ENCODE peak calls at places on chromosomes 2 and 18, in five cellular contexts. J, B, V, M and T are unnamed samples.

GRCh38 chr2:8753609-8754008 is 71.8 kb downstream of the ID2 start:
- DNase-seq in B (no peak), M (no peak), V (no peak), J (no peak), T (no peak)

GRCh38 chr2:111632661-111633060 is 251.3 kb downstream of the ANAPC1 start:
- DNase-seq in J (no peak), M (no peak), V (no peak), B (peak), T (no peak)

GRCh38 chr2:197846120-197846519 is 41.7 kb downstream of the PLCL1 start:
- DNase-seq in M (no peak), J (no peak), V (no peak), B (peak), T (no peak)

GRCh38 chr2:226048625-226049024 is 649.1 kb downstream of the NYAP2 start:
- DNase-seq in V (no peak), M (no peak), J (peak), B (peak), T (no peak)

GRCh38 chr2:237199577-237199976 is 113.9 kb downstream of the COPS8 start:
- DNase-seq in J (no peak), M (no peak), B (no peak), V (no peak), T (no peak)

GRCh38 chr2:152097291-152098032 is 1.4 kb downstream of the CACNB4 start:
- DNase-seq in J (peak), B (peak), V (no peak), M (no peak), T (peak)

GRCh38 chr18:70462078-70462439 is 173.2 kb downstream of the SOCS6 start:
- DNase-seq in B (no peak), M (no peak), J (no peak), V (no peak), T (no peak)

GRCh38 chr2:88199912-88200682 is 30.0 kb downstream of the THNSL2 start:
- DNase-seq in V (no peak), J (no peak), M (peak), B (no peak), T (no peak)

GRCh38 chr2:184677171-184677570 is 78.8 kb downstream of the ZNF804A start:
- DNase-seq in V (no peak), B (no peak), M (no peak), J (no peak), T (no peak)

GRCh38 chr18:58037163-58037562 is 6.9 kb upstream of the NEDD4L start:
- DNase-seq in V (no peak), B (no peak), J (no peak), M (no peak), T (no peak)

GRCh38 chr2:207423886-207424285 is 105.9 kb upstream of the CREB1 start:
- DNase-seq in B (peak), V (no peak), M (no peak), J (no peak), T (no peak)

GRCh38 chr2:26530696-26531095 is 52.8 kb upstream of the OTOF start:
- DNase-seq in J (no peak), M (no peak), V (peak), B (peak), T (no peak)

GRCh38 chr2:74577448-74577847 is 22.9 kb downstream of the DOK1 start:
- DNase-seq in M (no peak), V (no peak), J (no peak), B (peak), T (no peak)

GRCh38 chr18:76274470-76275289 is 220.4 kb downstream of the ZNF516 start:
- DNase-seq in V (no peak), M (peak), B (no peak), J (peak), T (no peak)

GRCh38 chr2:210224660-210225460 is at the start of gene ACADL:
- DNase-seq in M (peak), V (peak), B (no peak), J (peak), T (peak)

GRCh38 chr2:140586379-140586778 is 1544.4 kb downstream of the LRP1B start:
- DNase-seq in M (no peak), J (no peak), B (peak), V (no peak), T (no peak)

GRCh38 chr2:75003773-75004172 is 45.3 kb downstream of the POLE4 start:
- DNase-seq in J (no peak), B (peak), M (no peak), V (no peak), T (no peak)

GRCh38 chr2:14634885-14635871 is 2.7 kb downstream of the LRATD1 start:
- DNase-seq in M (peak), B (peak), V (peak), J (peak), T (peak)

GRCh38 chr2:128640847-128641360 is 322.2 kb upstream of the HS6ST1 start:
- DNase-seq in J (no peak), B (no peak), M (no peak), V (peak), T (no peak)

GRCh38 chr2:25256486-25256875 is 85.2 kb downstream of the DNMT3A start:
- DNase-seq in M (no peak), V (no peak), B (no peak), J (no peak), T (no peak)

GRCh38 chr2:67318966-67319590 is 78.1 kb upstream of the ETAA1 start:
- DNase-seq in M (no peak), V (no peak), J (no peak), B (peak), T (no peak)

GRCh38 chr18:54215069-54215468 is 9.4 kb downstream of the MBD2 start:
- DNase-seq in V (no peak), M (no peak), B (peak), J (no peak), T (peak)

DNA sequence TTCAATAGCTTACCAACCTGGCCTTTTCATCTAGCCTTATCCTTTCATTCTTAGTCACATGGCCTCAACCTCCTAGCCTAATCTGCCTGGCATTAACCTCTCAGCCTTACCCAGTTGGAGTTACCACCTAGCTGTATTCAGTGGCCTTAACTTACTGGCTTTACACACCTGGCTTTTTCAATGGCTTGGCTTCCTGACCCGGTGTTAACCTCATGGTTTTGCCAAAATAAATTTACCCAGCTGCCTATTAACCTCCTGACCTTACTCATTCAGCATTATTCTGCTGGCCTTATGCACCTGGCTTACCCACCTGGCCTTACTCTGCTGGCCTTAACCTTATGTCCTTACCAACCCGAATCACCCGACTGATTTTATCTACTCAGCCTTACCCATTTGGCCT is 135.5 kb upstream of the ZSWIM2 start:
- DNase-seq in M (no peak), B (no peak), J (no peak), V (no peak), T (no peak)
- H3K4me3 ChIP-seq in M (no peak), B (no peak), J (no peak), V (no peak), T (no peak)

GRCh38 chr2:117825437-117825836 is 10.9 kb downstream of the DDX18 start:
- DNase-seq in M (no peak), V (no peak), J (no peak), B (no peak), T (peak)
- H3K4me3 ChIP-seq in M (no peak), V (no peak), J (no peak), B (no peak), T (no peak)

DNA sequence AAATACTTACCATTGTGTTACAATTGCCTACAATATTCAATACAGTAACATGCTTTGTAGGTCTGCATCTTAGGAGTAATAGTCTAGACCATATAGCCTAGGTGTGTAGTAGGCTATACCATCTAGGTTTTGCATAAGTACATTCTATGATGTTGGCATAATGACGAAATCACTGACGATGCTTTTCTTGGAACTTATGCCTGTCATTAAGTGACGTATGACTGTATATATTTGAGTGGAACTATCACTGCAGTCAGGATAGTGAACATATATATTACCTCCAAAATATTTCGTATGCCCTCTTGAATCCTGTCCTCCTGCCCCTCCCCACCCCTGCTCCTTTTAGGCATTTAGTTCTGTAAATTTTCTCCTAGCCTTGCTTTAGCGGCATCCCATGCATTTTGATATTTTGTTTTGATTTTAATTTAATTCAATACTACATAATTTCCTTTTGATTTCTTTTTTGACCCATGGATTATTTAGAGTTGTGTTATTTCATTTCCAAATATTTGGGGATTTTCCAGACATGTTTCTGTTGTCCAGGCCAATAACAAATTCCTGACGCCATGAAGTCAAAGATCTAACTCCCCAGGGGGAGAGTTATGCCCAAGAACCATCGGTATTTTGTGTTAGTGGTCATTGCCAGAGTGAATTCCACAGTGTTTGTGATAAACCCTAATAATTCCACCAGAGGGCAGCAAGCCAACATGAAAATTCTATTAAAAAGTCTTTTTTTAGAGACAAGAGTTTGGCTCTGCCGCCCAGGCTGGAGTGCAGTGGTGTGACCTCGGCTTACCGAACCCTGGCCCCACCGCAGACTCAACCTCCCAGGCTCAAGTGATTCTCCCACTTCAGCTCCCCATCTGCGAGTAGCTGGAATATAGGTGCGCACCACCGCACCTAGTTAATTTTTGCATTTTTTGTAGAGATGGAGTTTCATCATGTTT is 24.2 kb upstream of the CASP8 start:
- DNase-seq in B (peak), J (peak), M (peak), V (peak), T (peak)
- H3K4me3 ChIP-seq in B (no peak), J (peak), M (no peak), V (no peak), T (no peak)

DNA sequence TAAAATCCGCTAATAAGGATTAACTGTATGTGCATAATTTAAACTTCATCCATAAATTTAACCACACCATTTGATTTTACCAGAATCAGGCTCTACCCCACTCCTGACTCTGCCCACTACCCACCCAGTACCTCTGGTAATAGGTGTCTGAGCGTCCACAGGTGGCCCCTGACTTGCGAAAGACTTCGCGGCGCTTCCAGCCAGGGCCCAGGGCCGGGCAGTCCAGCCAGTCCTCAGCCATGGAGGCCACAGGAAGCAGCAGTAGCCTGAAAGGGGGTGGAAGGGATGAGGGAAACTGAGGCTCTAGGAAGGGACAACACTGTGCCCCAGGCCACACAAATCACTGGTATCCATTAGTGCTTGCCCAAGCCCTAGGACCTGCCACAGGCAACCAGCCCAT is 1.6 kb downstream of the MBD1 start:
- DNase-seq in V (no peak), M (no peak), J (no peak), B (no peak), T (no peak)
- H3K4me3 ChIP-seq in V (no peak), M (no peak), J (peak), B (no peak), T (no peak)

GRCh38 chr2:173488861-173489260 is 134.2 kb downstream of the CDCA7 start:
- DNase-seq in V (no peak), M (no peak), J (no peak), B (no peak), T (no peak)
- H3K4me3 ChIP-seq in V (no peak), M (no peak), J (no peak), B (no peak), T (no peak)

GRCh38 chr2:159904127-159904564 is 106.1 kb upstream of the CD302 start:
- DNase-seq in B (no peak), J (peak), V (peak), M (no peak), T (peak)
- H3K4me3 ChIP-seq in B (no peak), J (peak), V (peak), M (peak), T (no peak)

DNA sequence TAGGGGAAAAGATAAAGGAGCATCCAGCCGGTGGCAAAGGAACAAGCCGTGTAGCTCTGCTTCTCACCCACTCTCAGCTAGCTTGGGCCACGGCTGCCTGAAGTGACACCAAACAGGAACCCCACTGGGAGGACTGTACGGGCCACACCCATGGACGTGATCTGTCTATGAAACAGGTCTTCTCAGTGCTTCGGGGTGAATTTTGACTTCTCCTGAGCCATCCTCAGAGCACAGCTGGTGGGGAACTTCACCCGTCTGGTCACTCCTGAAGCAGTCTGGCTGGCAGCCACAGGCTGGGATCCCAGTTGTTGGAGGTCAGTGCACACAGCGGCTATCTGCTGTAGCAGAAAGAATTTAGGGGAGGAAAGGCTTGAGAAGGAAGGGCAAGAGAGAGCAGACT is 223.8 kb downstream of the FAM210A start:
- DNase-seq in B (no peak), J (no peak), V (no peak), M (peak), T (no peak)
- H3K4me3 ChIP-seq in B (no peak), J (no peak), V (no peak), M (no peak), T (no peak)

GRCh38 chr2:168718622-168719021 is 83.8 kb upstream of the NOSTRIN start:
- DNase-seq in B (no peak), M (no peak), J (no peak), V (no peak), T (peak)

GRCh38 chr2:168716839-168717238 is 85.6 kb upstream of the NOSTRIN start:
- DNase-seq in M (no peak), J (no peak), V (no peak), B (no peak), T (no peak)

GRCh38 chr2:168713325-168713724 is 89.1 kb upstream of the NOSTRIN start:
- DNase-seq in J (no peak), B (no peak), M (no peak), V (no peak), T (peak)

GRCh38 chr2:168717790-168718502 is 84.5 kb upstream of the NOSTRIN start:
- DNase-seq in M (no peak), J (no peak), B (no peak), V (no peak), T (peak)

GRCh38 chr2:168715849-168716248 is 86.6 kb upstream of the NOSTRIN start:
- DNase-seq in J (no peak), M (no peak), B (no peak), V (no peak), T (no peak)
- H3K4me3 ChIP-seq in J (no peak), M (no peak), B (no peak), V (no peak), T (no peak)

DNA sequence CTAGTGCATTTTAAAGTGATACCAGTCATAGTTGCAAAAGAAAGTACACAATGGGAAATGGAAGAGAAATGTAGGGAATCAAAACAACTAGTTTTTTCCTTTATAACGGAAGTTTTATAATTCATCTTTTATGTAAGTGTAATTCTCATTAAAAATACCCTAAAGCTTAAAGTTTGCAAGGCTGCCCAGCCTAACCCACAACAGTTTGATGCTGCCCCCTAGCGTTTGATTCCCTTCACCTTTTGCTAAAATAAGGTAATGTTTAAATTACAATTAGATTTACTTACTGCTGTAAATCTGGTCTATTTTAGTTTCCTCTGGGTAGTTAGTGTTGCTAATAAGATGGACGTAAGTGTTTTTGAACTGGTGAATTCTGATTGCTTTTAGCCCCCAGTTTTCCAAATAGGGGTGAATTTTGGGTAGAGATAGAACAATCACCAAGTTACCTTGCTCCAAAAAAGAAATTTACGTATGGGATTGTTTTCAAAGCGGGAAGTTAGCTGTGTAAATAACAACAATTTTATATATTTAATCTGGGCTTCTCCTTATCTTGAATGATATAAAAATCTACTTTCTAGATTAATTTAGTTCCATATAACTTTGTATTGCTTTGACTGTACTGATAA is 3.4 kb downstream of the SLC39A10 start:
- DNase-seq in M (no peak), J (peak), B (peak), V (no peak), T (peak)
- H3K4me3 ChIP-seq in M (no peak), J (no peak), B (peak), V (no peak), T (no peak)